ENCODE peak calls at places on chromosomes 5 and 9, in four cellular contexts. S is spleen, J is kidney, P is psoas muscle. I is an unnamed sample. For H3K4me1, the result is how much of the 10 kb centered on the place peaks cover.

GRCh38 chr5:121090822-121091221 is 626.7 kb downstream of the PRR16 start:
- DNase-seq in S (no peak), J (no peak), P (no peak), I (no peak)

GRCh38 chr5:109200221-109200620 is 209.6 kb downstream of the PJA2 start:
- DNase-seq in S (no peak), J (peak), P (no peak), I (no peak)

GRCh38 chr5:52150501-52150900 is 637.2 kb upstream of the ITGA1 start:
- DNase-seq in S (no peak), J (no peak), P (no peak), I (no peak)

GRCh38 chr5:17831279-17831678 is 197.0 kb downstream of the TAF11L14 start:
- DNase-seq in S (no peak), J (no peak), P (no peak), I (no peak)

GRCh38 chr9:122095010-122095767 is 2.1 kb upstream of the TTLL11 start:
- DNase-seq in S (no peak), J (no peak), P (no peak), I (no peak)

GRCh38 chr5:78360674-78361225 is 333 bp downstream of the SCAMP1 start:
- DNase-seq in S (peak), J (peak), P (peak), I (peak)

GRCh38 chr5:117425163-117425562 is 850.5 kb upstream of the SEMA6A start:
- DNase-seq in S (no peak), J (no peak), P (no peak), I (no peak)

GRCh38 chr5:111748304-111748763 is 8.7 kb downstream of the NREP start:
- DNase-seq in S (no peak), J (no peak), P (no peak), I (no peak)

GRCh38 chr5:174623018-174623417 is 101.4 kb upstream of the MSX2 start:
- DNase-seq in S (no peak), J (no peak), P (no peak), I (no peak)

GRCh38 chr5:27639005-27639612 is 600.7 kb upstream of the CDH9 start:
- DNase-seq in S (no peak), J (no peak), P (no peak), I (no peak)

GRCh38 chr9:98908897-98909634 is 34.6 kb upstream of the COL15A1 start:
- DNase-seq in S (no peak), J (no peak), P (no peak), I (no peak)

GRCh38 chr9:127388037-127388855 is 8.7 kb upstream of the SLC2A8 start:
- DNase-seq in S (peak), J (no peak), P (peak), I (peak)

GRCh38 chr5:173627271-173627670 is 10.8 kb upstream of the BOD1 start:
- DNase-seq in S (no peak), J (no peak), P (no peak), I (no peak)

GRCh38 chr9:123954518-123954917 is 24.6 kb upstream of the DENND1A start:
- DNase-seq in S (no peak), J (no peak), P (no peak), I (no peak)

GRCh38 chr9:32378993-32379729 is 5.3 kb upstream of the ACO1 start:
- DNase-seq in S (no peak), J (no peak), P (no peak), I (no peak)

GRCh38 chr9:104941597-104941996 is 13.6 kb upstream of the ABCA1 start:
- DNase-seq in S (no peak), J (no peak), P (no peak), I (no peak)

GRCh38 chr5:180352116-180352975 is 790 bp downstream of the GFPT2 start:
- DNase-seq in S (no peak), J (peak), P (peak), I (no peak)

GRCh38 chr9:121499427-121500164 is at the start of gene GGTA1:
- DNase-seq in S (peak), J (peak), P (peak), I (peak)

GRCh38 chr5:155943516-155944407 is 383.2 kb upstream of the SGCD start:
- DNase-seq in S (no peak), J (peak), P (peak), I (peak)

GRCh38 chr9:94853887-94854286 is 127.4 kb downstream of the AOPEP start:
- DNase-seq in S (no peak), J (no peak), P (no peak), I (no peak)

GRCh38 chr9:77649109-77649812 is 1.1 kb upstream of the GNA14 start:
- DNase-seq in S (no peak), J (no peak), P (no peak), I (no peak)

GRCh38 chr5:175885813-175886212 is 14.4 kb downstream of the CPLX2 start:
- DNase-seq in S (no peak), J (no peak), P (no peak), I (no peak)

GRCh38 chr5:157459715-157460599 is at the start of gene NIPAL4:
- DNase-seq in S (peak), J (peak), P (no peak), I (no peak)

GRCh38 chr5:178435321-178436238 is 154.6 kb downstream of the COL23A1 start:
- DNase-seq in S (no peak), J (no peak), P (no peak), I (no peak)

GRCh38 chr5:178434016-178434761 is 156.0 kb downstream of the COL23A1 start:
- DNase-seq in S (no peak), J (no peak), P (no peak), I (no peak)

GRCh38 chr5:178436326-178436940 is 153.8 kb downstream of the COL23A1 start:
- DNase-seq in S (no peak), J (no peak), P (no peak), I (no peak)

GRCh38 chr5:178433273-178433775 is 156.9 kb downstream of the COL23A1 start:
- DNase-seq in S (no peak), J (no peak), P (no peak), I (no peak)

GRCh38 chr5:178434851-178435250 is 155.3 kb downstream of the COL23A1 start:
- DNase-seq in S (no peak), J (peak), P (peak), I (no peak)
- TF ChIP-seq CTCF in S (no peak), J (peak), P (no peak), I (no peak)

GRCh38 chr9:129487658-129488483 is 133.0 kb downstream of the C9orf50 start:
- DNase-seq in S (peak), J (peak), P (no peak), I (no peak)

GRCh38 chr9:129487307-129487657 is 133.6 kb downstream of the C9orf50 start:
- DNase-seq in S (no peak), J (no peak), P (no peak), I (no peak)

GRCh38 chr9:129490583-129491485 is 130.1 kb downstream of the C9orf50 start:
- DNase-seq in S (no peak), J (no peak), P (no peak), I (peak)

GRCh38 chr9:129491486-129491855 is 129.4 kb downstream of the C9orf50 start:
- DNase-seq in S (peak), J (peak), P (no peak), I (peak)

DNA sequence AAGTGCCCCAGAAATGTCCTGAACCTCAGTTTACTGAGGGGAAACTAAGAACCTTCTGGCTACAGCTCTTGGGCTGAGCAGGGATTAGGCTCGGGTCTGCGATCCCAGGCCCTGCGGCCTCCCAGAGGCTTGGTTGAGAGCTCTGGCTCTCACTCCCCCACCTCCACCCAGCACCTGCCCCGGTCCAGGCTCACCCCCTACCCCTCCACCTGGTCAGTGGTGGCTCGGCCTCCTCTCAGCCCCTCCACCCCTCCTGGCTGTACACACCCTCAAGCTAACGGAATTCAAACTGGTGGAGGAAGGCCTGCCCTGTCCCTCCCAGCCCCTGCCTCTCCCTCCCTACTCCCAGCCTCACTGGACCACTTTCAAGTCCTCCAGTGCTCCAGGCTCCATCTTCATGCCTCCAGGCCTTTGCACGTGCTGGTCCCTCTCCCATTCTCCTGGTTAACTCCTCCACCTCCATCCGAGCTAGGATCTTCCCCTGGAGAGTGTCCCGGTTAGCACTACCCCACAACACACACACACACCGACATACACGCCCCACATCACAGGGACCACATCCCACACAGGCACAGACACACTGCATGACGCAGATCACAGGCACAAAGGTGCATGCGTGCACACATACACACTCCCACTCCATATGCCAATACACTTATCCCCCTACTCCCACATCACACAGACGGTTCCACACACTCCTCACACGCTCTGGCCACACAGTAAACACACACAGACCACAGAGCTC is 130.9 kb downstream of the C9orf50 start:
- DNase-seq in S (peak), J (no peak), P (no peak), I (no peak)
- H3K4me3 ChIP-seq in S (peak), J (peak), P (peak), I (peak)

GRCh38 chr9:133793471-133793870 is 55.3 kb upstream of the SARDH start:
- DNase-seq in S (no peak), J (no peak), P (no peak), I (no peak)
- H3K4me1 ChIP-seq in S (under half), J (under half), P (under half), I (under half)

GRCh38 chr5:35681911-35682310 is 64.2 kb downstream of the SPEF2 start:
- DNase-seq in S (no peak), J (no peak), P (no peak), I (no peak)

GRCh38 chr5:35677878-35678277 is 60.2 kb downstream of the SPEF2 start:
- DNase-seq in S (no peak), J (no peak), P (no peak), I (no peak)

GRCh38 chr5:35679351-35679750 is 61.7 kb downstream of the SPEF2 start:
- DNase-seq in S (no peak), J (no peak), P (no peak), I (no peak)

GRCh38 chr5:35687961-35688360 is 70.3 kb downstream of the SPEF2 start:
- DNase-seq in S (no peak), J (no peak), P (no peak), I (no peak)

DNA sequence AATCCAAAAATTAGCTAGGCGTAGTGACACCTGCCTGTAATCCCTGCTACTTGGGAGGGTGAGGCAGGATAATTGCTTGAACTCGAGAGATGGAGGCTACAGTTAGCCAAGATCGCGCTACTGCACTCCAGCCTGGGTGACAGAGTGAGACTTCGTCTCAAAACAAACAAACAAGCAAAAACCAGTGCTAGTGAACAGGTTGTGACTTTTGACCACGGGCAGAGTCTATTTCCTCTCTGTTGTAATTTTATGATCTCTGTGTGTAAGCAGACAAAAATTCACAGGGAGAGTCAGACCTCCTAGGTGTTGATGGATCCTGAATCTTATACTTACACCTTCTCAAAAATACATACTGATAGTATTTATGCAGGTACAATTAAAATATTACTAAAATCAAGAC is 65.8 kb downstream of the SPEF2 start:
- DNase-seq in S (no peak), J (no peak), P (no peak), I (no peak)
- TF ChIP-seq CTCF in S (no peak), J (no peak), P (no peak), I (no peak)

GRCh38 chr5:11590475-11590874 is 313.8 kb downstream of the CTNND2 start:
- DNase-seq in S (no peak), J (no peak), P (no peak), I (no peak)

GRCh38 chr5:11584008-11584407 is 320.2 kb downstream of the CTNND2 start:
- DNase-seq in S (no peak), J (no peak), P (no peak), I (no peak)

GRCh38 chr5:11588803-11589202 is 315.4 kb downstream of the CTNND2 start:
- DNase-seq in S (no peak), J (no peak), P (no peak), I (no peak)
- H3K4me3 ChIP-seq in S (no peak), J (no peak), P (no peak), I (no peak)

DNA sequence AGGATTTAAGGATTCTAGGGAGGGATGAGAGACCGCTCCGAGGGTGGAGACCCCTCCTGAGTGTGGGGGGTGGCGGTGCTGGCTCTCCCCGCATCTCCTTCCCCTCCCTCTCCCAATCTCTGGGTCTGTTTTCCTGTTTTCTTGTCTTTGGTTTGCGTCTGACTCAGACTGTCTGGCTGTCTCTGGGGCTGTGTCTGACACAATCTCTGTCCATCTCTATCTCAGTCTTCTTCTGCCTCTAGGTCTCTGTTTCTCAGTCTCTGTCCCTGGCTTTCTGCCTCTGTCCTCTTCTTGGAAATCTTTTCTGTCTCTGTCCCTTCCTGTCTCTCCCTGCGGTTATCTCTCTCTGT is 196 bp upstream of the GRM6 start:
- DNase-seq in S (no peak), J (no peak), P (no peak), I (no peak)
- H3K4me1 ChIP-seq in S (under half), J (under half), P (under half), I (under half)

DNA sequence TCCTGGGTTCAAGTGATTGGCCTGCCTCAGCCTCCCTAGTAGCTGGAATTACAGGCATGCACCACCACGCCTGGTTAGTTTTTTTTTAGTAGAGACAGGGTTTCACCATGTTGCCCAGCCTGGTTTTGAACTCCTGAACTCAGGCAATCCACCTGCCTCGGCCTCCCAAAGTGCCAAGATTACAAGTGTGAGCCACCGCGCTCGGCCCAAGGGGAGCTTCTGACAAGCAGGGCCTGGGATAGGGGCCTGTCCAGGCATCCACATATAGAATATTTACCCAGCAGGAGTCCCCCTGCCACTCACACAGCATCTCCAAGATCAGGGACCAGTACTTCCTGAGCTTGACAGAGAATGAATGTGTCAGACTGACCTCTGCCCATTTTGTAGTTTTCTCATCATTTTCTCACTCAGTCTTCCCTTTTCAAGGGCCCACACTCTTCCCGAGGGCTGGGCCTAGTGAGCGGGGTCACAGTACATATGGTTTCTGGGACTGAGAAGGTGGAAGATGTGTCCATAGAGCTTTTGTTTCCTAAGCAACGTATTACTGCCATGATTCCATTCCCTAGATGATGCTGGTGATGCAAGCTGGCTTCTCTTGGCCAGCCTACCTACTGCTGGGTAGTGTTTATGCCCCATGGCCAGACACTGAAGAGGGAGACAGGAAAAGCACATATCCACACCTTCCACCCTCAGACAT is 9.9 kb downstream of the IRF1 start:
- DNase-seq in S (peak), J (no peak), P (no peak), I (peak)
- TF ChIP-seq CTCF in S (no peak), J (no peak), P (no peak), I (no peak)

DNA sequence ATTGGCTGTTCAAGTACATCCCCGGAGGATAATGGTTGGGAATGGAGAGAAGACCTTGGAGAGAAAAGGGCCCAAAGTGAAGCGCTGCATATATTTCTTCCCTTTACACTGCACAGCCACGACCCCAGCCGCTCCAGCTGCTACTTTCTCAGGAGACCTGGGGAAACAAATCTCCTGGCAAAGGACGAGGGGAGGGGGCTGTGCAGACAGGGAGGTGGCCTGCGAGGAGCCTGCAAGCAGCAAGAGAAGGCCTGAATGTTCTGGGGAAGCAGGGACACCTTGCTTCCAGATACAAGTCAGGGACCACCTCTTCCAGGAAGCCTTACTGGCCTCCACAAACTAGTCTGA is 739 bp upstream of the PDLIM4 start:
- DNase-seq in S (no peak), J (no peak), P (no peak), I (no peak)
- H3K4me3 ChIP-seq in S (peak), J (peak), P (peak), I (no peak)

GRCh38 chr9:130179508-130179907 is 7.3 kb downstream of the NCS1 start:
- DNase-seq in S (no peak), J (no peak), P (no peak), I (no peak)
- H3K4me1 ChIP-seq in S (under half), J (under half), P (under half), I (under half)

I was measured in upper lobe of right lung.